ENCODE peak calls at places on chromosomes 7 and 10, in six cellular contexts. One of them, this sample, is unnamed.

GRCh38 chr10:117441812-117442443 is 66.7 kb upstream of the PDZD8 start:
- DNase-seq in hippocampal formation: no peak
- DNase-seq in astrocyte of the hippocampus: peak
- DNase-seq in naive B cell: no peak
- DNase-seq in T-helper 1 cell: no peak
- DNase-seq in EL: peak
- DNase-seq in this sample: no peak

GRCh38 chr10:81280497-81281479 is 594.2 kb upstream of the NRG3 start:
- DNase-seq in hippocampal formation: no peak
- DNase-seq in astrocyte of the hippocampus: no peak
- DNase-seq in naive B cell: no peak
- DNase-seq in T-helper 1 cell: no peak
- DNase-seq in EL: no peak
- DNase-seq in this sample: no peak

GRCh38 chr10:116038259-116038658 is 234.7 kb downstream of the GFRA1 start:
- DNase-seq in hippocampal formation: no peak
- DNase-seq in astrocyte of the hippocampus: peak
- DNase-seq in naive B cell: no peak
- DNase-seq in T-helper 1 cell: no peak
- DNase-seq in EL: peak
- DNase-seq in this sample: no peak

GRCh38 chr7:101173752-101174244 is 6.3 kb downstream of the NAT16 start:
- DNase-seq in hippocampal formation: no peak
- DNase-seq in astrocyte of the hippocampus: peak
- DNase-seq in naive B cell: no peak
- DNase-seq in T-helper 1 cell: no peak
- DNase-seq in EL: peak
- DNase-seq in this sample: no peak

GRCh38 chr10:11437391-11438241 is 173.8 kb downstream of the USP6NL start:
- DNase-seq in hippocampal formation: no peak
- DNase-seq in astrocyte of the hippocampus: no peak
- DNase-seq in naive B cell: no peak
- DNase-seq in T-helper 1 cell: no peak
- DNase-seq in EL: no peak
- DNase-seq in this sample: peak

GRCh38 chr7:106869954-106870353 is 4.9 kb downstream of the PIK3CG start:
- DNase-seq in hippocampal formation: no peak
- DNase-seq in astrocyte of the hippocampus: no peak
- DNase-seq in naive B cell: no peak
- DNase-seq in T-helper 1 cell: no peak
- DNase-seq in EL: no peak
- DNase-seq in this sample: no peak

GRCh38 chr7:116405810-116406209 is 93.7 kb upstream of the CAV2 start:
- DNase-seq in hippocampal formation: no peak
- DNase-seq in astrocyte of the hippocampus: no peak
- DNase-seq in naive B cell: no peak
- DNase-seq in T-helper 1 cell: no peak
- DNase-seq in EL: no peak
- DNase-seq in this sample: no peak

GRCh38 chr7:11655163-11655562 is 176.8 kb downstream of the THSD7A start:
- DNase-seq in hippocampal formation: no peak
- DNase-seq in astrocyte of the hippocampus: no peak
- DNase-seq in naive B cell: no peak
- DNase-seq in T-helper 1 cell: no peak
- DNase-seq in EL: no peak
- DNase-seq in this sample: no peak

GRCh38 chr7:87545760-87546159 is 54.9 kb downstream of the ABCB1 start:
- DNase-seq in hippocampal formation: no peak
- DNase-seq in astrocyte of the hippocampus: no peak
- DNase-seq in naive B cell: no peak
- DNase-seq in T-helper 1 cell: no peak
- DNase-seq in EL: no peak
- DNase-seq in this sample: no peak

GRCh38 chr7:106377847-106378361 is 93.1 kb upstream of the NAMPT start:
- DNase-seq in hippocampal formation: no peak
- DNase-seq in astrocyte of the hippocampus: peak
- DNase-seq in naive B cell: no peak
- DNase-seq in T-helper 1 cell: no peak
- DNase-seq in EL: no peak
- DNase-seq in this sample: no peak

GRCh38 chr7:7884855-7885254 is 83.7 kb upstream of the GLCCI1 start:
- DNase-seq in hippocampal formation: no peak
- DNase-seq in astrocyte of the hippocampus: peak
- DNase-seq in naive B cell: no peak
- DNase-seq in T-helper 1 cell: no peak
- DNase-seq in EL: no peak
- DNase-seq in this sample: no peak

GRCh38 chr10:28139138-28139537 is 140.3 kb upstream of the ODAD2 start:
- DNase-seq in hippocampal formation: no peak
- DNase-seq in astrocyte of the hippocampus: peak
- DNase-seq in naive B cell: no peak
- DNase-seq in T-helper 1 cell: no peak
- DNase-seq in EL: peak
- DNase-seq in this sample: no peak

GRCh38 chr7:16526742-16527540 is at the start of gene LRRC72:
- DNase-seq in hippocampal formation: no peak
- DNase-seq in astrocyte of the hippocampus: no peak
- DNase-seq in naive B cell: no peak
- DNase-seq in T-helper 1 cell: no peak
- DNase-seq in EL: no peak
- DNase-seq in this sample: no peak

GRCh38 chr10:91724933-91725332 is 73.3 kb upstream of the TNKS2 start:
- DNase-seq in hippocampal formation: no peak
- DNase-seq in astrocyte of the hippocampus: no peak
- DNase-seq in naive B cell: no peak
- DNase-seq in T-helper 1 cell: no peak
- DNase-seq in EL: no peak
- DNase-seq in this sample: no peak

GRCh38 chr10:131555406-131555805 is 243.9 kb upstream of the TCERG1L start:
- DNase-seq in hippocampal formation: no peak
- DNase-seq in astrocyte of the hippocampus: no peak
- DNase-seq in naive B cell: no peak
- DNase-seq in T-helper 1 cell: no peak
- DNase-seq in EL: no peak
- DNase-seq in this sample: no peak

GRCh38 chr7:12403287-12404181 is at the start of gene VWDE:
- DNase-seq in hippocampal formation: no peak
- DNase-seq in astrocyte of the hippocampus: peak
- DNase-seq in naive B cell: no peak
- DNase-seq in T-helper 1 cell: no peak
- DNase-seq in EL: peak
- DNase-seq in this sample: peak

GRCh38 chr10:29873941-29874340 is 185.4 kb downstream of the JCAD start:
- DNase-seq in hippocampal formation: no peak
- DNase-seq in astrocyte of the hippocampus: peak
- DNase-seq in naive B cell: no peak
- DNase-seq in T-helper 1 cell: no peak
- DNase-seq in EL: no peak
- DNase-seq in this sample: no peak

GRCh38 chr10:13201132-13201531 is 33.0 kb downstream of the UCMA start:
- DNase-seq in hippocampal formation: no peak
- DNase-seq in astrocyte of the hippocampus: peak
- DNase-seq in naive B cell: no peak
- DNase-seq in T-helper 1 cell: no peak
- DNase-seq in EL: peak
- DNase-seq in this sample: no peak

GRCh38 chr10:62244785-62245595 is 23.7 kb downstream of the RTKN2 start:
- DNase-seq in hippocampal formation: peak
- DNase-seq in astrocyte of the hippocampus: peak
- DNase-seq in naive B cell: peak
- DNase-seq in T-helper 1 cell: no peak
- DNase-seq in EL: peak
- DNase-seq in this sample: peak

GRCh38 chr10:42802889-42803288 is 20.3 kb downstream of the BMS1 start:
- DNase-seq in hippocampal formation: no peak
- DNase-seq in astrocyte of the hippocampus: no peak
- DNase-seq in naive B cell: no peak
- DNase-seq in T-helper 1 cell: no peak
- DNase-seq in EL: peak
- DNase-seq in this sample: no peak

GRCh38 chr10:48772059-48772458 is 87.4 kb downstream of the WDFY4 start:
- DNase-seq in hippocampal formation: no peak
- DNase-seq in astrocyte of the hippocampus: no peak
- DNase-seq in naive B cell: no peak
- DNase-seq in T-helper 1 cell: no peak
- DNase-seq in EL: no peak
- DNase-seq in this sample: no peak

GRCh38 chr10:3095373-3096139 is 28.2 kb downstream of the PFKP start:
- DNase-seq in hippocampal formation: no peak
- DNase-seq in astrocyte of the hippocampus: peak
- DNase-seq in naive B cell: no peak
- DNase-seq in T-helper 1 cell: no peak
- DNase-seq in EL: peak
- DNase-seq in this sample: peak

GRCh38 chr10:44245601-44245938 is 139.3 kb downstream of the CXCL12 start:
- DNase-seq in hippocampal formation: no peak
- DNase-seq in astrocyte of the hippocampus: peak
- DNase-seq in naive B cell: no peak
- DNase-seq in T-helper 1 cell: no peak
- DNase-seq in EL: peak
- DNase-seq in this sample: no peak

GRCh38 chr7:140625908-140626868 is 14.4 kb downstream of the DENND2A start:
- DNase-seq in hippocampal formation: peak
- DNase-seq in astrocyte of the hippocampus: peak
- DNase-seq in naive B cell: no peak
- DNase-seq in T-helper 1 cell: no peak
- DNase-seq in EL: peak
- DNase-seq in this sample: peak

GRCh38 chr7:36361227-36361626 is 28.4 kb upstream of the ANLN start:
- DNase-seq in hippocampal formation: no peak
- DNase-seq in astrocyte of the hippocampus: no peak
- DNase-seq in naive B cell: no peak
- DNase-seq in T-helper 1 cell: no peak
- DNase-seq in EL: no peak
- DNase-seq in this sample: no peak

GRCh38 chr7:158047386-158048059 is 540.1 kb downstream of the PTPRN2 start:
- DNase-seq in hippocampal formation: no peak
- DNase-seq in astrocyte of the hippocampus: no peak
- DNase-seq in naive B cell: no peak
- DNase-seq in T-helper 1 cell: no peak
- DNase-seq in EL: no peak
- DNase-seq in this sample: no peak

GRCh38 chr10:95792211-95792780 is 36.3 kb downstream of the ENTPD1 start:
- DNase-seq in hippocampal formation: no peak
- DNase-seq in astrocyte of the hippocampus: no peak
- DNase-seq in naive B cell: no peak
- DNase-seq in T-helper 1 cell: no peak
- DNase-seq in EL: no peak
- DNase-seq in this sample: no peak